ENCODE peak calls at places on chromosomes 12 and 14, in seven cellular contexts. One of them, this sample, is unnamed. For H3K4me1, the result is how much of the 10 kb centered on the place peaks cover.

GRCh38 chr12:125193798-125194562 is 128.7 kb downstream of the AACS start:
- DNase-seq in pancreas: no peak
- DNase-seq in uterus: no peak
- DNase-seq in DND-41: no peak
- DNase-seq in right atrium auricular region: no peak
- DNase-seq in thoracic aorta: no peak
- DNase-seq in GM23248: peak
- DNase-seq in this sample: no peak

GRCh38 chr14:88166616-88167015 is 156.5 kb downstream of the KCNK10 start:
- DNase-seq in pancreas: no peak
- DNase-seq in uterus: no peak
- DNase-seq in GM23248: peak
- DNase-seq in thoracic aorta: no peak
- DNase-seq in DND-41: no peak
- DNase-seq in right atrium auricular region: no peak
- DNase-seq in this sample: no peak

GRCh38 chr12:52521175-52521574 is 981 bp upstream of the KRT5 start:
- DNase-seq in DND-41: no peak
- DNase-seq in right atrium auricular region: peak
- DNase-seq in thoracic aorta: no peak
- DNase-seq in pancreas: peak
- DNase-seq in uterus: no peak
- DNase-seq in GM23248: no peak
- DNase-seq in this sample: no peak

GRCh38 chr12:50387487-50387886 is 8.9 kb downstream of the FAM186A start:
- DNase-seq in DND-41: no peak
- DNase-seq in pancreas: no peak
- DNase-seq in GM23248: peak
- DNase-seq in uterus: no peak
- DNase-seq in thoracic aorta: no peak
- DNase-seq in right atrium auricular region: peak
- DNase-seq in this sample: no peak

GRCh38 chr12:42705863-42706262 is 116.3 kb upstream of the PRICKLE1 start:
- DNase-seq in right atrium auricular region: peak
- DNase-seq in thoracic aorta: no peak
- DNase-seq in DND-41: no peak
- DNase-seq in uterus: peak
- DNase-seq in GM23248: peak
- DNase-seq in pancreas: peak
- DNase-seq in this sample: no peak

GRCh38 chr12:45170456-45171042 is 45.3 kb upstream of the ANO6 start:
- DNase-seq in pancreas: peak
- DNase-seq in GM23248: peak
- DNase-seq in right atrium auricular region: peak
- DNase-seq in uterus: peak
- DNase-seq in DND-41: peak
- DNase-seq in thoracic aorta: peak
- DNase-seq in this sample: peak

GRCh38 chr14:97703006-97703760 is 906.0 kb downstream of the VRK1 start:
- DNase-seq in pancreas: no peak
- DNase-seq in DND-41: peak
- DNase-seq in uterus: no peak
- DNase-seq in GM23248: no peak
- DNase-seq in thoracic aorta: no peak
- DNase-seq in right atrium auricular region: no peak
- DNase-seq in this sample: no peak

GRCh38 chr12:78331764-78332163 is 501.1 kb downstream of the NAV3 start:
- DNase-seq in GM23248: peak
- DNase-seq in pancreas: no peak
- DNase-seq in thoracic aorta: no peak
- DNase-seq in DND-41: no peak
- DNase-seq in right atrium auricular region: no peak
- DNase-seq in uterus: no peak
- DNase-seq in this sample: no peak

GRCh38 chr12:51887476-51888315 is at the start of gene ANKRD33:
- DNase-seq in GM23248: peak
- DNase-seq in pancreas: no peak
- DNase-seq in thoracic aorta: no peak
- DNase-seq in DND-41: no peak
- DNase-seq in uterus: no peak
- DNase-seq in right atrium auricular region: no peak
- DNase-seq in this sample: no peak

GRCh38 chr12:89345830-89346740 is 6.2 kb downstream of the DUSP6 start:
- DNase-seq in uterus: peak
- DNase-seq in right atrium auricular region: peak
- DNase-seq in DND-41: peak
- DNase-seq in thoracic aorta: no peak
- DNase-seq in pancreas: peak
- DNase-seq in GM23248: peak
- DNase-seq in this sample: peak

GRCh38 chr12:7832059-7832696 is 40.5 kb downstream of the SLC2A14 start:
- DNase-seq in thoracic aorta: no peak
- DNase-seq in right atrium auricular region: no peak
- DNase-seq in GM23248: peak
- DNase-seq in DND-41: peak
- DNase-seq in uterus: no peak
- DNase-seq in pancreas: no peak
- DNase-seq in this sample: no peak

GRCh38 chr12:13376627-13377373 is 180.3 kb downstream of the EMP1 start:
- DNase-seq in right atrium auricular region: no peak
- DNase-seq in pancreas: no peak
- DNase-seq in thoracic aorta: no peak
- DNase-seq in uterus: no peak
- DNase-seq in DND-41: no peak
- DNase-seq in GM23248: no peak
- DNase-seq in this sample: no peak

GRCh38 chr14:92802678-92803077 is 8.6 kb downstream of the GOLGA5 start:
- DNase-seq in pancreas: no peak
- DNase-seq in GM23248: no peak
- DNase-seq in right atrium auricular region: no peak
- DNase-seq in DND-41: no peak
- DNase-seq in uterus: no peak
- DNase-seq in thoracic aorta: no peak
- DNase-seq in this sample: no peak

GRCh38 chr12:64240781-64241180 is 18.7 kb upstream of the KICS2 start:
- DNase-seq in right atrium auricular region: no peak
- DNase-seq in pancreas: no peak
- DNase-seq in GM23248: peak
- DNase-seq in uterus: no peak
- DNase-seq in DND-41: no peak
- DNase-seq in thoracic aorta: no peak
- DNase-seq in this sample: no peak

GRCh38 chr14:70709726-70710382 is 68.1 kb downstream of the TTC9 start:
- DNase-seq in DND-41: no peak
- DNase-seq in uterus: no peak
- DNase-seq in GM23248: no peak
- DNase-seq in pancreas: no peak
- DNase-seq in thoracic aorta: no peak
- DNase-seq in right atrium auricular region: no peak
- DNase-seq in this sample: no peak

GRCh38 chr12:62844915-62845314 is 90.0 kb downstream of the PPM1H start:
- DNase-seq in DND-41: no peak
- DNase-seq in GM23248: no peak
- DNase-seq in right atrium auricular region: no peak
- DNase-seq in pancreas: no peak
- DNase-seq in uterus: no peak
- DNase-seq in thoracic aorta: no peak
- DNase-seq in this sample: no peak

GRCh38 chr14:55813635-55814034 is 233.6 kb downstream of the KTN1 start:
- DNase-seq in uterus: no peak
- DNase-seq in GM23248: no peak
- DNase-seq in thoracic aorta: no peak
- DNase-seq in right atrium auricular region: no peak
- DNase-seq in pancreas: no peak
- DNase-seq in DND-41: no peak
- DNase-seq in this sample: no peak

GRCh38 chr14:30708157-30708556 is 86.0 kb downstream of the SCFD1 start:
- DNase-seq in thoracic aorta: no peak
- DNase-seq in uterus: no peak
- DNase-seq in DND-41: no peak
- DNase-seq in pancreas: no peak
- DNase-seq in GM23248: no peak
- DNase-seq in right atrium auricular region: no peak
- DNase-seq in this sample: no peak

GRCh38 chr14:85079842-85080741 is 449.9 kb upstream of the FLRT2 start:
- DNase-seq in pancreas: no peak
- DNase-seq in GM23248: no peak
- DNase-seq in uterus: no peak
- DNase-seq in thoracic aorta: no peak
- DNase-seq in right atrium auricular region: no peak
- DNase-seq in DND-41: no peak
- DNase-seq in this sample: no peak

GRCh38 chr14:100658514-100658886 is 68.2 kb upstream of the DLK1 start:
- DNase-seq in thoracic aorta: no peak
- DNase-seq in DND-41: peak
- DNase-seq in right atrium auricular region: no peak
- DNase-seq in GM23248: no peak
- DNase-seq in uterus: no peak
- DNase-seq in pancreas: no peak
- DNase-seq in this sample: no peak

GRCh38 chr12:65113621-65114035 is 7.5 kb downstream of the WIF1 start:
- DNase-seq in GM23248: no peak
- DNase-seq in DND-41: no peak
- DNase-seq in right atrium auricular region: no peak
- DNase-seq in uterus: no peak
- DNase-seq in thoracic aorta: no peak
- DNase-seq in pancreas: no peak
- DNase-seq in this sample: no peak

GRCh38 chr12:114668151-114668891 is 15.7 kb downstream of the TBX3 start:
- DNase-seq in thoracic aorta: peak
- DNase-seq in DND-41: no peak
- DNase-seq in uterus: peak
- DNase-seq in right atrium auricular region: peak
- DNase-seq in GM23248: peak
- DNase-seq in pancreas: peak
- DNase-seq in this sample: no peak
- H3K4me3 ChIP-seq in thoracic aorta: peak
- H3K4me3 ChIP-seq in DND-41: no peak
- H3K4me3 ChIP-seq in uterus: peak
- H3K4me3 ChIP-seq in right atrium auricular region: peak
- H3K4me3 ChIP-seq in GM23248: peak
- H3K4me3 ChIP-seq in pancreas: no peak
- H3K4me3 ChIP-seq in this sample: no peak

DNA sequence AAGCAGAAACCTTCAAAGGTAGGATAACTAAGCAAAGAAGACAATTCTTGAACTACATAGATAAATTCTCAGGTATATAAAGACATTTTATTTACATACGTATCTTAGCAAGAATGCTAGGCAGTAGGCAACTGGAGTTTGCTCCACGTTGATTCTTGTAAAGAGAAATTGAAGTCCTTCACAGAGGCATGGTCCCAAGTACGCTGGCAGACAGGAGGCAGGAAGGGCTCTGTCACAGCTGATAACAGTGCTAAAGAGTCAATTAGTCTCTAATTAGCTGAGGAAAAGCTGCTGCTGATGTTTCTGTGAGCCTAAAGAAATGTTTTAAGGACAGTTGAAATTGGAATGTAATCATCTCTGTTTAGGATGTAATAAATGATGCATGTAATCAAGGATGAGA is 146.8 kb downstream of the METTL25 start:
- DNase-seq in DND-41: no peak
- DNase-seq in right atrium auricular region: no peak
- DNase-seq in GM23248: no peak
- DNase-seq in pancreas: no peak
- DNase-seq in thoracic aorta: no peak
- DNase-seq in uterus: no peak
- DNase-seq in this sample: no peak
- H3K27ac ChIP-seq in DND-41: no peak
- H3K27ac ChIP-seq in right atrium auricular region: no peak
- H3K27ac ChIP-seq in GM23248: no peak
- H3K27ac ChIP-seq in pancreas: no peak
- H3K27ac ChIP-seq in thoracic aorta: no peak
- H3K27ac ChIP-seq in uterus: no peak
- H3K27ac ChIP-seq in this sample: no peak

DNA sequence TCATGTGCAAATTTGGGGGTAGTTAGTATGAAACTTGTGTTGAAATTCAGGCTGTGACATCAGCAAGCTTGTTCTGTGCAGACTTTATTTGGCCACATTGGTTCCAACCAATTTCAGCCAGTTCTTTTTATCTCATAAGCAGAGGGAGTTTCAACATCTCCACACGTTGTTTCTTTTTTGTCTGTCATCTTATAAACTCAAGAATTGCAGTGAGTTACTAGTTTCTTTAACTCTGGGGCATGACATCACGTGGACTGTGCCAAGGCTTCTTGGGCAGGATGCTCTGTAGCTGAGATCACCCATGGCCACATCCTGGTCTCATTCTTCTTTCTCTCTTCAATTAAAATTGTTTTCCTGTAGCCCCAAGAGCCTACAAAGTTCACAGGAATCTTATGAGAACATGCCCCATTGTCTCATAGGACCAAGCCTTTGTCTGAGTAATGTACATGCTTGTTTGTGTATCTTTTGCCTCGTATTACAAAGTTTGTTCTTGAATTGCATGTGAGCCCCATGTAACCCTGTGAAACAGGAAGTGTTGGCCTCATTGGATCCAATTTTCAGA is 982.0 kb upstream of the TMEM132C start:
- DNase-seq in pancreas: no peak
- DNase-seq in DND-41: no peak
- DNase-seq in uterus: no peak
- DNase-seq in right atrium auricular region: peak
- DNase-seq in thoracic aorta: no peak
- DNase-seq in GM23248: peak
- DNase-seq in this sample: no peak
- H3K4me1 ChIP-seq in pancreas: under half
- H3K4me1 ChIP-seq in DND-41: under half
- H3K4me1 ChIP-seq in uterus: under half
- H3K4me1 ChIP-seq in right atrium auricular region: under half
- H3K4me1 ChIP-seq in thoracic aorta: under half
- H3K4me1 ChIP-seq in GM23248: under half
- H3K4me1 ChIP-seq in this sample: under half

GRCh38 chr12:53995311-53996187 is 4.4 kb upstream of the HOXC9 start:
- DNase-seq in pancreas: no peak
- DNase-seq in GM23248: peak
- DNase-seq in right atrium auricular region: no peak
- DNase-seq in thoracic aorta: no peak
- DNase-seq in DND-41: no peak
- DNase-seq in uterus: no peak
- DNase-seq in this sample: no peak
- H3K4me3 ChIP-seq in pancreas: no peak
- H3K4me3 ChIP-seq in GM23248: peak
- H3K4me3 ChIP-seq in right atrium auricular region: peak
- H3K4me3 ChIP-seq in thoracic aorta: peak
- H3K4me3 ChIP-seq in DND-41: no peak
- H3K4me3 ChIP-seq in uterus: peak
- H3K4me3 ChIP-seq in this sample: peak

This sample was measured in CD8-positive, alpha-beta T cell.